ENCODE peak calls at places on chromosomes 11 and 22, in seven cellular contexts. V, Z, N, Q, K, L and I are unnamed samples.
A peak's percentile ranks its signal among the peaks of the same experiment; 100 is the strongest.

GRCh38 chr11:130216591-130217132 is 57.1 kb downstream of the ST14 start:
- DNase-seq in N (no peak), Q (no peak), Z (no peak), V (no peak), K (no peak), L (no peak), I (no peak)

GRCh38 chr11:2314525-2315394 is 12.9 kb downstream of the TSPAN32 start:
- DNase-seq in L (no peak), Q (no peak), V (no peak), N (no peak), Z (peak; percentile 13), K (peak; percentile 60), I (no peak)

GRCh38 chr11:7898666-7899283 is 32.3 kb downstream of the OR10A6 start:
- DNase-seq in K (no peak), N (no peak), Z (no peak), V (no peak), Q (no peak), L (no peak), I (peak; percentile 25)

GRCh38 chr22:48397531-48398180 is 1430.0 kb downstream of the BRD1 start:
- DNase-seq in K (no peak), Z (no peak), V (no peak), N (no peak), Q (no peak), L (no peak), I (no peak)

GRCh38 chr11:38952698-38953097 is 2354.7 kb upstream of the RAG2 start:
- DNase-seq in N (no peak), K (no peak), Q (no peak), Z (no peak), L (no peak), V (no peak), I (no peak)

GRCh38 chr11:128406365-128406706 is 181.0 kb downstream of the ETS1 start:
- DNase-seq in N (peak; percentile 68), K (no peak), L (no peak), V (no peak), Z (no peak), Q (no peak), I (no peak)

GRCh38 chr22:20721409-20722218 is 52.3 kb upstream of the SERPIND1 start:
- DNase-seq in V (no peak), N (no peak), K (no peak), Z (no peak), Q (no peak), L (no peak), I (no peak)

GRCh38 chr11:65546217-65546958 is 11.8 kb downstream of the LTBP3 start:
- DNase-seq in K (no peak), Z (peak; percentile 60), N (peak; percentile 89), L (no peak), V (peak; percentile 96), Q (peak; percentile 84), I (peak; percentile 85)

GRCh38 chr22:27797793-27798525 is 3.6 kb downstream of the MN1 start:
- DNase-seq in N (no peak), Q (no peak), V (peak; percentile 61), Z (no peak), K (no peak), L (no peak), I (no peak)

GRCh38 chr11:44823920-44824704 is 97.3 kb downstream of the TSPAN18 start:
- DNase-seq in V (peak; percentile 79), K (no peak), N (peak; percentile 96), L (peak; percentile 72), Q (peak; percentile 90), Z (peak; percentile 10), I (no peak)

GRCh38 chr11:85823816-85824215 is 12.9 kb upstream of the SYTL2 start:
- DNase-seq in Z (peak; percentile 76), Q (no peak), K (peak; percentile 46), V (no peak), N (no peak), L (no peak), I (no peak)

GRCh38 chr11:75502138-75502537 is 23.6 kb downstream of the GDPD5 start:
- DNase-seq in K (no peak), Z (no peak), V (no peak), N (no peak), L (no peak), Q (no peak), I (no peak)

GRCh38 chr11:59787816-59788215 is 22.8 kb downstream of the MRPL16 start:
- DNase-seq in Z (peak; percentile 70), L (no peak), K (peak; percentile 73), N (peak; percentile 41), V (no peak), Q (no peak), I (no peak)

GRCh38 chr11:11149671-11150459 is 203.2 kb downstream of the CSNK2A3 start:
- DNase-seq in L (no peak), N (no peak), Z (no peak), V (no peak), Q (no peak), K (no peak), I (no peak)

GRCh38 chr22:30491381-30491780 is 14.1 kb downstream of the SEC14L4 start:
- DNase-seq in K (no peak), L (no peak), Q (no peak), Z (no peak), V (no peak), N (no peak), I (no peak)

GRCh38 chr11:15055620-15056356 is 17.6 kb upstream of the CALCB start:
- DNase-seq in N (no peak), L (no peak), Z (no peak), K (no peak), Q (no peak), V (no peak), I (no peak)

GRCh38 chr22:38872831-38873248 is 824 bp upstream of the CBX6 start:
- DNase-seq in Z (peak; percentile 61), Q (no peak), L (no peak), N (peak; percentile 51), V (peak; percentile 69), K (peak; percentile 32), I (no peak)

GRCh38 chr11:123507043-123507442 is 77.0 kb downstream of the GRAMD1B start:
- DNase-seq in V (no peak), Q (no peak), N (no peak), L (no peak), Z (no peak), K (peak; percentile 42), I (no peak)

GRCh38 chr11:85682330-85683305 is 3.4 kb downstream of the CCDC89 start:
- DNase-seq in N (no peak), L (no peak), Q (no peak), K (peak; percentile 47), Z (no peak), V (no peak), I (peak; percentile 59)

GRCh38 chr11:120284272-120284671 is 40.8 kb upstream of the TLCD5 start:
- DNase-seq in Q (no peak), L (no peak), V (no peak), Z (no peak), K (no peak), N (no peak), I (no peak)

GRCh38 chr11:69699213-69699612 is 4.6 kb downstream of the FGF19 start:
- DNase-seq in L (no peak), K (no peak), V (no peak), Z (no peak), Q (no peak), N (no peak), I (no peak)

GRCh38 chr22:42797021-42797420 is 60.1 kb downstream of the ARFGAP3 start:
- DNase-seq in V (no peak), K (peak; percentile 27), N (no peak), L (no peak), Q (no peak), Z (no peak), I (no peak)

GRCh38 chr11:61297341-61297740 is 2.2 kb upstream of the VWCE start:
- DNase-seq in N (no peak), K (peak; percentile 18), Z (peak; percentile 9), L (no peak), V (no peak), Q (no peak), I (peak; percentile 83)

DNA sequence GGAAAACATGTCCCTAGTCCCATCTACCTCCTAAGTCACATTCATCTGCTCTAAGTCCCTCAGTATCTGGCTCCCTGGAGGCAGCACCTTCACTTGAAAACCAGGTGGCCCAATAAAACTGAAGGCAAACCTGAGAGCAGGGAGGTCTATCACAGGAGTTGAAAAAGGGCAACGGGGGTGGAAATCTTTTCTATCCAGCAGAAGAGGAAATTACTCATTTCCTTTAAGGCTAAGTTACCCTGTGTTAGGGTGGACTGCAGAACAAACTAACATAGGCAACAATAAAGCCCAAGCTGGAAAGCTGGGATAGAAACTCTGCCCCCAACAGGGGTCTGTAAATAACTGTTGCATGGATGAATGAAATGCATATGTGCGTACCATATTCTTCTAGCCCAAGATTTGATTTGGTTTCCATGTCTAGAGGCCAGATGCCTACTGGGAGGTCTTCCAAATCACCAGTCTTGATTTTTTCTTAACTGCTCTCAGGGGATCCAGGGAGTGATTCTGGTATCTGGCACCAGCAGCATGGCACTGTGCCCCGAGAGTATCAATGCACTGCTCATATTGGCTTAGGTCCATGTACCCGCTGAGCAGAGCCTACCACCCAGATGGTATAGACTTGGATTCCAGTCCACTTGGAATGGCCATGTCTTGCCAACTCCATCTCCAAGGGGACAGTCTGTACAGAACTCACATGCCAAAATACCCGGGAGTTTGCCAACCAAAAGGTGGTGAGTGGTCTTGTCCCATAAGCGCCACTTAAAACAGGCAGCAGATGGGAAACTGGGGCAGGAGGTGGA is 350.0 kb upstream of the NCAM1 start:
- DNase-seq in Q (no peak), Z (no peak), K (no peak), V (no peak), N (no peak), L (no peak), I (no peak)
- H3K18ac ChIP-seq in Q (no peak overlapping the region), Z (no peak overlapping the region), K (no peak overlapping the region), V (no peak overlapping the region), N (no peak overlapping the region), L (no peak overlapping the region), I (no peak overlapping the region)

GRCh38 chr11:35584321-35584720 is 33.9 kb upstream of the FJX1 start:
- DNase-seq in K (peak; percentile 88), N (no peak), Z (peak; percentile 60), Q (no peak), L (no peak), V (no peak), I (no peak)
- H2BK120ac ChIP-seq in K (peak overlapping the region; percentile 96), N (no peak overlapping the region), Z (no peak overlapping the region), Q (no peak overlapping the region), L (no peak overlapping the region), V (no peak overlapping the region), I (no peak overlapping the region)

GRCh38 chr11:78199653-78200015 is 10.9 kb downstream of the USP35 start:
- DNase-seq in L (no peak), K (no peak), N (no peak), Q (no peak), Z (no peak), V (no peak), I (no peak)

GRCh38 chr11:78202733-78203167 is 14.0 kb downstream of the USP35 start:
- DNase-seq in Q (no peak), V (no peak), K (no peak), N (no peak), Z (no peak), L (no peak), I (no peak)

GRCh38 chr11:78200061-78200460 is 11.3 kb downstream of the USP35 start:
- DNase-seq in Q (no peak), L (no peak), V (no peak), N (no peak), K (no peak), Z (no peak), I (no peak)

GRCh38 chr11:78200553-78200952 is 11.8 kb downstream of the USP35 start:
- DNase-seq in V (no peak), K (no peak), L (no peak), Q (no peak), N (no peak), Z (no peak), I (no peak)

GRCh38 chr11:78201096-78201495 is 12.4 kb downstream of the USP35 start:
- DNase-seq in V (no peak), L (no peak), K (no peak), Z (no peak), Q (no peak), N (no peak), I (no peak)
- H3K18ac ChIP-seq in V (no peak overlapping the region), L (no peak overlapping the region), K (no peak overlapping the region), Z (no peak overlapping the region), Q (no peak overlapping the region), N (no peak overlapping the region), I (no peak overlapping the region)

GRCh38 chr11:47967577-47968230 is 12.7 kb upstream of the PTPRJ start:
- DNase-seq in V (no peak), L (no peak), Q (no peak), Z (no peak), N (peak; percentile 55), K (peak; percentile 32), I (peak; percentile 81)
- H2BK120ac ChIP-seq in V (no peak overlapping the region), L (no peak overlapping the region), Q (no peak overlapping the region), Z (no peak overlapping the region), N (no peak overlapping the region), K (no peak overlapping the region), I (no peak overlapping the region)